ENCODE peak calls at places on chromosomes 3 and 15, in seven cellular contexts. Y, N, G, Q, E, X and R are unnamed samples. For H3K36me3 and H3K4me1, the result is how much of the 10 kb centered on the place peaks cover.

GRCh38 chr3:145882416-145882815 is 278.6 kb downstream of the PLOD2 start:
- DNase-seq in Y (no peak), N (no peak), G (no peak), Q (peak), E (no peak), X (no peak), R (no peak)

GRCh38 chr15:66565731-66566130 is at the start of gene LCTL:
- DNase-seq in Y (no peak), N (no peak), G (no peak), Q (peak), E (no peak), X (no peak), R (no peak)

GRCh38 chr3:125212509-125213372 is at the start of gene SLC12A8:
- DNase-seq in Y (no peak), N (peak), G (no peak), Q (no peak), E (peak), X (peak), R (peak)

GRCh38 chr15:36109943-36110658 is 469.3 kb upstream of the CDIN1 start:
- DNase-seq in Y (no peak), N (no peak), G (no peak), Q (peak), E (peak), X (peak), R (no peak)

GRCh38 chr3:21477896-21478295 is 273.1 kb downstream of the ZNF385D start:
- DNase-seq in Y (no peak), N (no peak), G (no peak), Q (peak), E (no peak), X (no peak), R (no peak)

GRCh38 chr3:152857082-152857481 is 22.2 kb downstream of the P2RY1 start:
- DNase-seq in Y (no peak), N (no peak), G (no peak), Q (no peak), E (no peak), X (no peak), R (no peak)

GRCh38 chr15:48914717-48915116 is 36.8 kb downstream of the EID1 start:
- DNase-seq in Y (no peak), N (no peak), G (no peak), Q (no peak), E (no peak), X (no peak), R (no peak)

GRCh38 chr3:79086514-79086913 is 681.3 kb downstream of the ROBO1 start:
- DNase-seq in Y (peak), N (peak), G (no peak), Q (peak), E (peak), X (peak), R (peak)

GRCh38 chr3:102715030-102715697 is 280.3 kb downstream of the ZPLD1 start:
- DNase-seq in Y (peak), N (no peak), G (no peak), Q (peak), E (no peak), X (no peak), R (no peak)

GRCh38 chr3:106457278-106458210 is 588.7 kb upstream of the CBLB start:
- DNase-seq in Y (no peak), N (no peak), G (no peak), Q (peak), E (peak), X (no peak), R (no peak)

GRCh38 chr15:84789762-84790161 is 27.4 kb upstream of the ALPK3 start:
- DNase-seq in Y (no peak), N (no peak), G (no peak), Q (no peak), E (no peak), X (no peak), R (no peak)

GRCh38 chr3:127002195-127003174 is 19.6 kb downstream of the PLXNA1 start:
- DNase-seq in Y (no peak), N (peak), G (no peak), Q (peak), E (peak), X (peak), R (peak)

GRCh38 chr3:31754575-31755278 is 222.0 kb downstream of the STT3B start:
- DNase-seq in Y (no peak), N (no peak), G (no peak), Q (no peak), E (no peak), X (no peak), R (no peak)

GRCh38 chr15:74499366-74499765 is 38.4 kb upstream of the UBL7 start:
- DNase-seq in Y (no peak), N (no peak), G (no peak), Q (no peak), E (no peak), X (no peak), R (no peak)

GRCh38 chr15:55270301-55270700 is 19.3 kb downstream of the RAB27A start:
- DNase-seq in Y (no peak), N (no peak), G (no peak), Q (no peak), E (no peak), X (no peak), R (no peak)

GRCh38 chr15:68557469-68558317 is 21.1 kb upstream of the CORO2B start:
- DNase-seq in Y (no peak), N (no peak), G (no peak), Q (no peak), E (no peak), X (no peak), R (peak)

GRCh38 chr3:140276698-140277097 is 341.7 kb downstream of the CLSTN2 start:
- DNase-seq in Y (no peak), N (no peak), G (no peak), Q (peak), E (peak), X (no peak), R (peak)

GRCh38 chr3:8769088-8769822 is at the start of gene OXTR:
- DNase-seq in Y (peak), N (peak), G (no peak), Q (peak), E (peak), X (peak), R (peak)

GRCh38 chr3:112682361-112682760 is 41.4 kb upstream of the CCDC80 start:
- DNase-seq in Y (no peak), N (no peak), G (no peak), Q (peak), E (no peak), X (no peak), R (no peak)

GRCh38 chr3:147379651-147380050 is 26.7 kb downstream of the ZIC4 start:
- DNase-seq in Y (no peak), N (no peak), G (no peak), Q (no peak), E (no peak), X (no peak), R (no peak)

GRCh38 chr3:104564045-104564643 is 802.6 kb upstream of the ALCAM start:
- DNase-seq in Y (peak), N (peak), G (no peak), Q (peak), E (peak), X (peak), R (peak)

GRCh38 chr3:8667429-8668091 is 23.0 kb upstream of the SSUH2 start:
- DNase-seq in Y (no peak), N (no peak), G (no peak), Q (no peak), E (no peak), X (no peak), R (no peak)

GRCh38 chr3:52299815-52300611 is 12.4 kb downstream of the GLYCTK start:
- DNase-seq in Y (no peak), N (no peak), G (no peak), Q (peak), E (peak), X (no peak), R (peak)

GRCh38 chr15:67863442-67863987 is 23.7 kb upstream of the RNU6-1 start:
- DNase-seq in Y (no peak), N (peak), G (peak), Q (peak), E (peak), X (peak), R (peak)

GRCh38 chr3:128390867-128391266 is 75.8 kb downstream of the DNAJB8 start:
- DNase-seq in Y (no peak), N (no peak), G (no peak), Q (no peak), E (no peak), X (no peak), R (no peak)

DNA sequence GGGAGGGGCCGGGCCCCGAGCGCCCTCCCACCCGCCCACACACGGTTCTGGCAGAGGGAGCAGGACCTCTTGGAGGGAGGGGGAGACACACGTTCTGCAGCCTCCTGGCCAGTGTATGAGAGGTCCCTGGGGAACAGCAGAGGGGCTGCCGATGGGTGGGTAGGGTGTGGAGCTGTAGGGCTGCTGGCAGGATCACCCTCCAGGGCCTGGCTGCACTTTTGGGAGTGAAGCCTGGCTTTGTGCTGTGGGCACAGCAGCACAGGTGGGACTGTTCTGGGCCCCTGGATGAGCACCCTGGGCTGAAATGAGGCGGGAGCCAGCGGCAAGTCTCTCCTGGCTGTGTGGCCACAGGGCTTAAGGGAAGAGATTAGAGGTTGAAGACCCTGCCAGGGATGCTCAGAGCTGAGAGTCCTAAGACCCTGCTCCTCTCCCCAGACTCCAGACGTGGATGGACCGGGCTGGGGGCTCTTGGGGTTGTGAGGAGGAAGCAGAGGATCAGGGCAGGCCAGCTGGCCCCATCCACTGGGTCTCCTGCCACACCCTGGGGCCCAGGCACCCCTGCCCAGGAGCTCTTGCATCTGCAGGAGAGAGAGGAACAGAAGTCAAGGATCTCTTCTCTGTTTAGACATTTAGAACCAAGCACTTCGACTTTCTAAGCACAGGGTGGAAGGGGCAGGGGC is 45.2 kb downstream of the RGMA start:
- DNase-seq in Y (no peak), N (no peak), G (no peak), Q (no peak), E (no peak), X (no peak), R (no peak)
- H3K36me3 ChIP-seq in Y (under half), N (under half), G (half or more), Q (under half), E (under half), X (under half), R (under half)

GRCh38 chr3:36944012-36944640 is 728 bp downstream of the TRANK1 start:
- DNase-seq in Y (no peak), N (peak), G (no peak), Q (peak), E (peak), X (peak), R (peak)
- H3K27ac ChIP-seq in Y (no peak), N (peak), G (peak), Q (peak), E (no peak), X (peak), R (peak)

GRCh38 chr3:188156051-188156450 is 2.1 kb downstream of the LPP start:
- DNase-seq in Y (no peak), N (no peak), G (no peak), Q (no peak), E (no peak), X (no peak), R (no peak)

GRCh38 chr3:188158731-188159355 is 4.9 kb downstream of the LPP start:
- DNase-seq in Y (no peak), N (no peak), G (no peak), Q (no peak), E (no peak), X (no peak), R (no peak)

GRCh38 chr3:188160751-188161150 is 6.8 kb downstream of the LPP start:
- DNase-seq in Y (no peak), N (no peak), G (no peak), Q (no peak), E (no peak), X (no peak), R (no peak)

GRCh38 chr3:188157407-188157806 is 3.5 kb downstream of the LPP start:
- DNase-seq in Y (no peak), N (no peak), G (no peak), Q (no peak), E (no peak), X (no peak), R (no peak)

DNA sequence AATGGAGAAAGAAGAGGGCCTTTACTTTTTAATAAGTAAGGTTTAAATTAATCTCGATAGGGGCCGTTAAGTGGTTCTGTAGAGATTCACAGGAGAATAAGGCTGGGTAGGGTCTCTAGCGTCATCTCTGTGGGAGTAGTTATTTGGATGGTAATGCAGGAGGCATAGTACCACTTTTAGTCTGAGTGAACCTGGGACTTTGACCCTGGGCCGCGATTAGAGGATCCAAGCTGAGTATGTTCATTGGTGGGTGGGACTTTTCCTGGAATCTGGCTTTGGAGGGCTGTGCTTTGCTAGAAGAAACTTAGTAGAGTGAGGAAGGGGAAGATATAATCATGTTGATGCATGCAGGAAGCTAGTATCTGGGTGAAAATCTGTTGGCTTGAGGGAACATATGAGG is 4.0 kb downstream of the LPP start:
- DNase-seq in Y (no peak), N (peak), G (no peak), Q (no peak), E (peak), X (peak), R (peak)
- H3K4me1 ChIP-seq in Y (under half), N (half or more), G (under half), Q (under half), E (half or more), X (under half), R (under half)

GRCh38 chr15:40006646-40007045 is 32.3 kb downstream of the SRP14 start:
- DNase-seq in Y (no peak), N (no peak), G (no peak), Q (peak), E (no peak), X (no peak), R (no peak)
- H3K36me3 ChIP-seq in Y (under half), N (under half), G (half or more), Q (under half), E (under half), X (under half), R (under half)

GRCh38 chr15:60426870-60427528 is 29.2 kb upstream of the ANXA2 start:
- DNase-seq in Y (no peak), N (no peak), G (no peak), Q (peak), E (no peak), X (no peak), R (peak)
- H3K27ac ChIP-seq in Y (peak), N (peak), G (peak), Q (peak), E (no peak), X (no peak), R (peak)

DNA sequence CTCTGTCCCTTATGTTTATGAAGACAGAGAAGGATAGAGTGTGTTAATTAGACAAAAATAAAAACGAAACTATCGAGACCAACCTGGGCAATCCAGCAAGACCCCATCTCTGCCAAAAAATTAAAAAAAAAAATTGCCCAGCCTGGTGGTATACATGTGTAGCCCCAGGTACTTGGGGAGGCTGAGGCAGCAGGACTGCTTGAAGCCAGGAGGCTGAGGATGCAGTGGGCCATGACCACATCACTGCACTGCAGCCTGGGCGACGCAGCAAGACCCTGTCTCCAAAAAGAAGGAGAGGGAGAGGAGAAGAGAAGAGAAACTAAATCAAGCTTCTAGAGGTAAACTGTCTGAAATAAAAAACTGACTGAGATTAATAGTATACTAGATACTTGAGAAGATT is 32.1 kb downstream of the DLG1 start:
- DNase-seq in Y (no peak), N (no peak), G (no peak), Q (no peak), E (no peak), X (no peak), R (no peak)
- H3K4me1 ChIP-seq in Y (under half), N (under half), G (under half), Q (under half), E (under half), X (under half), R (under half)

GRCh38 chr3:134371542-134372324 is 2.5 kb downstream of the AMOTL2 start:
- DNase-seq in Y (no peak), N (no peak), G (no peak), Q (peak), E (no peak), X (no peak), R (no peak)
- H3K36me3 ChIP-seq in Y (under half), N (under half), G (half or more), Q (under half), E (under half), X (under half), R (under half)